ENCODE peak calls at places on chromosome 18, in four cellular contexts. S, A, B and W are unnamed samples.

GRCh38 chr18:460302-460701 is 40.2 kb downstream of the COLEC12 start:
- DNase-seq in S (no peak), A (no peak), B (no peak), W (no peak)

GRCh38 chr18:34258176-34258575 is 33.5 kb upstream of the NOL4 start:
- DNase-seq in A (peak), S (no peak), B (no peak), W (no peak)

GRCh38 chr18:36536426-36536825 is 238.9 kb downstream of the FHOD3 start:
- DNase-seq in B (no peak), S (no peak), A (peak), W (no peak)

GRCh38 chr18:30376515-30376914 is 666.0 kb downstream of the DSC3 start:
- DNase-seq in B (no peak), A (peak), S (no peak), W (no peak)

GRCh38 chr18:8813621-8814020 is 108.3 kb downstream of the MTCL1 start:
- DNase-seq in S (no peak), A (no peak), B (no peak), W (no peak)

GRCh38 chr18:9017900-9018217 is 84.6 kb upstream of the NDUFV2 start:
- DNase-seq in A (no peak), B (no peak), S (no peak), W (peak)

GRCh38 chr18:35268811-35269210 is 21.2 kb downstream of the ZSCAN30 start:
- DNase-seq in S (no peak), A (no peak), B (no peak), W (no peak)

GRCh38 chr18:79572093-79572780 is 107.4 kb upstream of the CTDP1 start:
- DNase-seq in S (peak), A (no peak), B (no peak), W (no peak)

GRCh38 chr18:79399275-79400081 is 3.7 kb downstream of the NFATC1 start:
- DNase-seq in B (no peak), A (no peak), S (peak), W (no peak)

GRCh38 chr18:75208055-75208835 is 694 bp downstream of the PTGR3 start:
- DNase-seq in S (peak), A (peak), B (peak), W (peak)

GRCh38 chr18:40357536-40357935 is 1597.5 kb upstream of the PIK3C3 start:
- DNase-seq in S (no peak), A (no peak), B (peak), W (no peak)

GRCh38 chr18:79876497-79876896 is 75.0 kb downstream of the SLC66A2 start:
- DNase-seq in B (no peak), S (no peak), A (no peak), W (no peak)

GRCh38 chr18:38525039-38525438 is 959.4 kb upstream of the CELF4 start:
- DNase-seq in B (no peak), A (no peak), S (no peak), W (no peak)

GRCh38 chr18:1020731-1021344 is 116.2 kb downstream of the ADCYAP1 start:
- DNase-seq in A (no peak), B (no peak), S (no peak), W (no peak)

GRCh38 chr18:11950824-11951223 is 30.5 kb upstream of the IMPA2 start:
- DNase-seq in S (no peak), B (no peak), A (no peak), W (no peak)

GRCh38 chr18:79396431-79397287 is 929 bp downstream of the NFATC1 start:
- DNase-seq in B (peak), A (peak), S (peak), W (no peak)

GRCh38 chr18:11108956-11109355 is 40.4 kb downstream of the PIEZO2 start:
- DNase-seq in B (no peak), A (no peak), S (no peak), W (no peak)

GRCh38 chr18:37435150-37435872 is 130.3 kb downstream of the CELF4 start:
- DNase-seq in B (no peak), A (no peak), S (no peak), W (peak)

GRCh38 chr18:52312321-52312720 is 27.7 kb upstream of the DCC start:
- DNase-seq in A (no peak), S (no peak), B (peak), W (peak)

GRCh38 chr18:45339819-45340550 is 275.3 kb upstream of the SLC14A2 start:
- DNase-seq in S (no peak), B (no peak), A (no peak), W (peak)

GRCh38 chr18:44758821-44759624 is 78.3 kb downstream of the SETBP1 start:
- DNase-seq in A (no peak), S (no peak), B (no peak), W (no peak)

GRCh38 chr18:24958001-24958400 is 394.0 kb downstream of the ZNF521 start:
- DNase-seq in B (no peak), A (no peak), S (no peak), W (no peak)

GRCh38 chr18:49837889-49838288 is 24.6 kb upstream of the ACAA2 start:
- DNase-seq in A (no peak), S (no peak), B (no peak), W (peak)

GRCh38 chr18:54950221-54950620 is 9.0 kb downstream of the CCDC68 start:
- DNase-seq in B (no peak), A (no peak), S (no peak), W (peak)

GRCh38 chr18:79489900-79490592 is 94.3 kb downstream of the NFATC1 start:
- DNase-seq in B (no peak), A (no peak), S (peak), W (no peak)

GRCh38 chr18:57446322-57446721 is 11.1 kb downstream of the ONECUT2 start:
- DNase-seq in A (peak), B (no peak), S (no peak), W (peak)

GRCh38 chr18:76394780-76395476 is 100.1 kb downstream of the ZNF516 start:
- DNase-seq in B (peak), A (no peak), S (peak), W (peak)

GRCh38 chr18:54647176-54647575 is 56.1 kb downstream of the DYNAP start:
- DNase-seq in A (peak), S (no peak), B (peak), W (peak)

GRCh38 chr18:9671214-9671613 is 36.9 kb upstream of the RAB31 start:
- DNase-seq in S (no peak), B (no peak), A (no peak), W (peak)

GRCh38 chr18:63285332-63285731 is 34.2 kb downstream of the BCL2 start:
- DNase-seq in S (no peak), A (no peak), B (no peak), W (no peak)

GRCh38 chr18:31723639-31723997 is 37.1 kb downstream of the SLC25A52 start:
- DNase-seq in A (no peak), S (no peak), B (no peak), W (no peak)

GRCh38 chr18:61817086-61817485 is 75.7 kb downstream of the RNF152 start:
- DNase-seq in S (no peak), B (no peak), A (no peak), W (no peak)

GRCh38 chr18:50051288-50051687 is 143.7 kb downstream of the MYO5B start:
- DNase-seq in A (peak), B (no peak), S (no peak), W (peak)

GRCh38 chr18:48342588-48342987 is 66.6 kb downstream of the ZBTB7C start:
- DNase-seq in S (no peak), B (no peak), A (no peak), W (no peak)

GRCh38 chr18:32372381-32373061 is 98.2 kb downstream of the GAREM1 start:
- DNase-seq in A (no peak), B (no peak), S (no peak), W (peak)

GRCh38 chr18:32096936-32097335 is 5.3 kb downstream of the RNF138 start:
- DNase-seq in S (no peak), B (no peak), A (no peak), W (no peak)

GRCh38 chr18:22349317-22349898 is 68.3 kb downstream of the CTAGE1 start:
- DNase-seq in S (no peak), A (peak), B (no peak), W (no peak)
- H3K4me3 ChIP-seq in S (peak), A (no peak), B (peak), W (peak)

GRCh38 chr18:28067346-28067745 is 109.6 kb downstream of the CDH2 start:
- DNase-seq in S (no peak), A (no peak), B (no peak), W (no peak)

GRCh38 chr18:28063181-28063790 is 113.6 kb downstream of the CDH2 start:
- DNase-seq in B (peak), A (no peak), S (no peak), W (peak)

GRCh38 chr18:28068208-28068607 is 108.7 kb downstream of the CDH2 start:
- DNase-seq in A (no peak), S (no peak), B (no peak), W (no peak)

GRCh38 chr18:28065031-28065792 is 111.7 kb downstream of the CDH2 start:
- DNase-seq in A (peak), B (peak), S (no peak), W (peak)

GRCh38 chr18:28065793-28066186 is 111.1 kb downstream of the CDH2 start:
- DNase-seq in B (no peak), S (no peak), A (no peak), W (no peak)
- H3K4me3 ChIP-seq in B (no peak), S (no peak), A (no peak), W (no peak)

GRCh38 chr18:13376298-13376840 is 157.8 kb downstream of the LDLRAD4 start:
- DNase-seq in A (no peak), B (peak), S (peak), W (no peak)
- H3K4me3 ChIP-seq in A (no peak), B (no peak), S (no peak), W (no peak)

GRCh38 chr18:46676162-46676830 is 19.3 kb upstream of the LOXHD1 start:
- DNase-seq in S (no peak), B (peak), A (no peak), W (no peak)
- H3K4me3 ChIP-seq in S (no peak), B (no peak), A (no peak), W (no peak)

GRCh38 chr18:72692086-72692485 is 147.9 kb upstream of the CBLN2 start:
- DNase-seq in S (no peak), B (no peak), A (peak), W (peak)
- H3K4me3 ChIP-seq in S (no peak), B (peak), A (peak), W (no peak)

GRCh38 chr18:7467708-7468466 is 99.2 kb upstream of the PTPRM start:
- DNase-seq in B (no peak), S (no peak), A (no peak), W (peak)

GRCh38 chr18:7459851-7460774 is 107.0 kb upstream of the PTPRM start:
- DNase-seq in B (peak), A (peak), S (peak), W (no peak)

GRCh38 chr18:7458873-7459272 is 108.2 kb upstream of the PTPRM start:
- DNase-seq in A (no peak), S (no peak), B (no peak), W (no peak)

GRCh38 chr18:7466190-7466589 is 100.9 kb upstream of the PTPRM start:
- DNase-seq in A (no peak), S (no peak), B (no peak), W (no peak)

DNA sequence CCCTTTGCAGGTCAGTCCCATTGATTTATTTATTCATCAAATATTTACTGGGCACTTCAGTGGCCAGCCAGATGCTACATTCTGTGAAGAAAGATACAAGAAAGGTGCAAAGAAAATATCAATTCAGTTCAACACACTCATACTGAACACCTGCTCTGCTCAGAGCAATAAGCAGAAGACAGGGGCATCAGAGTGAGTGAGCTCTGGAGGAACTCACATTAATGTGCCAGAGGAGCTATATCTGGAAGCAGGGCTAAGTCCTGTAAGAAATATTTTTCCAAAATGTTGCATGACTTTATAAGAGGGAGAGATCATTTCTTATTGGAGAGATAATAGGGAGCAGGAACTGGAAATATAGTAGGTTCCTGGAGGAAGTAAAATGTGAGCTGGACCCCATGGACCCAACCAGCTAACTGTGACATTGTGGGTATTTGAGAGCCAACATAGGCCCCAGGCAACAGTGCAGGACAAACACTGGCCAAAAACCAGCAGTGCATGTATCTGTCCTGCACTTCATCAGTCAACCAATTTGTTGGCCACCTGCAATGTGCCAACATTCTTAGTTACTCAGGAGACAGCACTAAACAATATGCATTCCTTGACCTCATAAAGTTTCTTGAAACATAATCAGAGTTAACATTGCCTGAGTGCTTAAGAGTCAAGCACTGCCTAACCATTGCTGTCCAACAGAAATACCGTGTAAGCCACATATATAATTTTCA is 102.7 kb upstream of the PTPRM start:
- DNase-seq in A (no peak), S (peak), B (no peak), W (no peak)
- H3K4me3 ChIP-seq in A (no peak), S (no peak), B (no peak), W (no peak)

DNA sequence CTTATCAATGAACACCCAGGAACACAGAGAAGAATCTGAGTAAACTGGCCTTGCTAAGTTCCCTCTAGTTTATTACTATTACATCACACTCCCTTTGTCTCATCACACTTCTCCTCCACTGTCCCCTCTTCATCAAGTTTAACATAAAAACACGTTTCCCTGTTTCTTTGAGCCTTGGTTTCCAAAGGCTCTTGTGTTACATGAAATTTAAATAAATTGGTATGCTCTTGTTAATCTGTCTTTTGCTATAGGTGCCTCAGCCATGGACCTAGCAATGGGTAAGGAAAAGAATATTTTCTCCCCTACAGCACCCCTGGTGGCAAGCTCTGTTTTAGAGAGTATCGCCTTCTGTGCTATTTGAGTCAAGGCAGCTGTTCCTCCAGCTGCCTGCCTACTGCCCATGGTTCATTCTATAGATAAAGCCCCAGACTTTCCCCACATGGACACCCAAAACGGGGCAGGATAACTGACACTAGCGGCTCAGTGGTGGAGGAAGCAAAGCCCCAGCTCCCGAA is 31.8 kb downstream of the TGIF1 start:
- DNase-seq in S (no peak), A (peak), B (no peak), W (peak)
- H3K4me3 ChIP-seq in S (no peak), A (no peak), B (no peak), W (no peak)